ENCODE peak calls at places on chromosomes 1 and 21, in five cellular contexts. One of them, this sample, is unnamed.
A peak's percentile ranks its signal among the peaks of the same experiment; 100 is the strongest.

GRCh38 chr21:44926364-44927101 is 5.8 kb upstream of the ITGB2 start:
- DNase-seq in left ventricle myocardium superior: no peak
- DNase-seq in body of pancreas: peak; percentile 10
- DNase-seq in astrocyte of the spinal cord: no peak
- DNase-seq in activated CD4-positive, alpha-beta T cell treated with anti-CD3 and anti-CD28 coated beads for 24 hours: no peak
- DNase-seq in this sample: no peak

GRCh38 chr1:22662986-22663408 is 10.0 kb downstream of the C1QB start:
- DNase-seq in left ventricle myocardium superior: no peak
- DNase-seq in body of pancreas: no peak
- DNase-seq in astrocyte of the spinal cord: no peak
- DNase-seq in activated CD4-positive, alpha-beta T cell treated with anti-CD3 and anti-CD28 coated beads for 24 hours: no peak
- DNase-seq in this sample: no peak

GRCh38 chr1:172529304-172529703 is 3.6 kb upstream of the SUCO start:
- DNase-seq in left ventricle myocardium superior: no peak
- DNase-seq in body of pancreas: no peak
- DNase-seq in astrocyte of the spinal cord: no peak
- DNase-seq in activated CD4-positive, alpha-beta T cell treated with anti-CD3 and anti-CD28 coated beads for 24 hours: no peak
- DNase-seq in this sample: no peak

GRCh38 chr1:50841791-50842387 is 118.2 kb downstream of the FAF1 start:
- DNase-seq in left ventricle myocardium superior: no peak
- DNase-seq in body of pancreas: no peak
- DNase-seq in astrocyte of the spinal cord: peak; percentile 56
- DNase-seq in activated CD4-positive, alpha-beta T cell treated with anti-CD3 and anti-CD28 coated beads for 24 hours: no peak
- DNase-seq in this sample: no peak

GRCh38 chr1:234778215-234779159 is 168.5 kb upstream of the IRF2BP2 start:
- DNase-seq in left ventricle myocardium superior: no peak
- DNase-seq in body of pancreas: no peak
- DNase-seq in astrocyte of the spinal cord: no peak
- DNase-seq in activated CD4-positive, alpha-beta T cell treated with anti-CD3 and anti-CD28 coated beads for 24 hours: no peak
- DNase-seq in this sample: no peak

GRCh38 chr1:235054466-235054865 is 74.2 kb downstream of the TOMM20 start:
- DNase-seq in left ventricle myocardium superior: no peak
- DNase-seq in body of pancreas: no peak
- DNase-seq in astrocyte of the spinal cord: no peak
- DNase-seq in activated CD4-positive, alpha-beta T cell treated with anti-CD3 and anti-CD28 coated beads for 24 hours: no peak
- DNase-seq in this sample: no peak

GRCh38 chr1:164382384-164382783 is 176.6 kb upstream of the PBX1 start:
- DNase-seq in left ventricle myocardium superior: peak; percentile 33
- DNase-seq in body of pancreas: no peak
- DNase-seq in astrocyte of the spinal cord: no peak
- DNase-seq in activated CD4-positive, alpha-beta T cell treated with anti-CD3 and anti-CD28 coated beads for 24 hours: no peak
- DNase-seq in this sample: no peak

GRCh38 chr1:107681001-107681479 is 283.9 kb downstream of the VAV3 start:
- DNase-seq in left ventricle myocardium superior: no peak
- DNase-seq in body of pancreas: no peak
- DNase-seq in astrocyte of the spinal cord: no peak
- DNase-seq in activated CD4-positive, alpha-beta T cell treated with anti-CD3 and anti-CD28 coated beads for 24 hours: no peak
- DNase-seq in this sample: no peak

GRCh38 chr1:11620924-11621323 is 33.3 kb downstream of the FBXO2 start:
- DNase-seq in left ventricle myocardium superior: no peak
- DNase-seq in body of pancreas: no peak
- DNase-seq in astrocyte of the spinal cord: no peak
- DNase-seq in activated CD4-positive, alpha-beta T cell treated with anti-CD3 and anti-CD28 coated beads for 24 hours: no peak
- DNase-seq in this sample: no peak

GRCh38 chr1:39735731-39736130 is 3.0 kb upstream of the PPIE start:
- DNase-seq in left ventricle myocardium superior: no peak
- DNase-seq in body of pancreas: no peak
- DNase-seq in astrocyte of the spinal cord: no peak
- DNase-seq in activated CD4-positive, alpha-beta T cell treated with anti-CD3 and anti-CD28 coated beads for 24 hours: no peak
- DNase-seq in this sample: no peak

GRCh38 chr1:230109871-230110667 is 43.0 kb downstream of the GALNT2 start:
- DNase-seq in left ventricle myocardium superior: no peak
- DNase-seq in body of pancreas: no peak
- DNase-seq in astrocyte of the spinal cord: no peak
- DNase-seq in activated CD4-positive, alpha-beta T cell treated with anti-CD3 and anti-CD28 coated beads for 24 hours: peak; percentile 68
- DNase-seq in this sample: no peak

GRCh38 chr21:38800924-38801744 is 4.6 kb upstream of the ETS2 start:
- DNase-seq in left ventricle myocardium superior: no peak
- DNase-seq in body of pancreas: no peak
- DNase-seq in astrocyte of the spinal cord: no peak
- DNase-seq in activated CD4-positive, alpha-beta T cell treated with anti-CD3 and anti-CD28 coated beads for 24 hours: no peak
- DNase-seq in this sample: no peak

GRCh38 chr1:234185438-234185837 is 187.8 kb upstream of the COA6 start:
- DNase-seq in left ventricle myocardium superior: no peak
- DNase-seq in body of pancreas: no peak
- DNase-seq in astrocyte of the spinal cord: no peak
- DNase-seq in activated CD4-positive, alpha-beta T cell treated with anti-CD3 and anti-CD28 coated beads for 24 hours: no peak
- DNase-seq in this sample: no peak

GRCh38 chr1:26537951-26538352 is 8.4 kb downstream of the RPS6KA1 start:
- DNase-seq in left ventricle myocardium superior: no peak
- DNase-seq in body of pancreas: peak; percentile 59
- DNase-seq in astrocyte of the spinal cord: peak; percentile 13
- DNase-seq in activated CD4-positive, alpha-beta T cell treated with anti-CD3 and anti-CD28 coated beads for 24 hours: no peak
- DNase-seq in this sample: peak; percentile 45

GRCh38 chr1:26275580-26276431 is 4.1 kb upstream of the SH3BGRL3 start:
- DNase-seq in left ventricle myocardium superior: peak; percentile 81
- DNase-seq in body of pancreas: peak; percentile 90
- DNase-seq in astrocyte of the spinal cord: peak; percentile 90
- DNase-seq in activated CD4-positive, alpha-beta T cell treated with anti-CD3 and anti-CD28 coated beads for 24 hours: peak; percentile 80
- DNase-seq in this sample: peak; percentile 89

GRCh38 chr1:50289495-50289894 is 133.7 kb downstream of the DMRTA2 start:
- DNase-seq in left ventricle myocardium superior: no peak
- DNase-seq in body of pancreas: no peak
- DNase-seq in astrocyte of the spinal cord: no peak
- DNase-seq in activated CD4-positive, alpha-beta T cell treated with anti-CD3 and anti-CD28 coated beads for 24 hours: no peak
- DNase-seq in this sample: no peak

GRCh38 chr1:237386362-237387143 is 344.6 kb downstream of the RYR2 start:
- DNase-seq in left ventricle myocardium superior: no peak
- DNase-seq in body of pancreas: no peak
- DNase-seq in astrocyte of the spinal cord: peak; percentile 46
- DNase-seq in activated CD4-positive, alpha-beta T cell treated with anti-CD3 and anti-CD28 coated beads for 24 hours: no peak
- DNase-seq in this sample: no peak

GRCh38 chr1:240139511-240139910 is 47.8 kb downstream of the FMN2 start:
- DNase-seq in left ventricle myocardium superior: no peak
- DNase-seq in body of pancreas: no peak
- DNase-seq in astrocyte of the spinal cord: no peak
- DNase-seq in activated CD4-positive, alpha-beta T cell treated with anti-CD3 and anti-CD28 coated beads for 24 hours: no peak
- DNase-seq in this sample: no peak

GRCh38 chr1:117653732-117654484 is 48.1 kb downstream of the TENT5C start:
- DNase-seq in left ventricle myocardium superior: no peak
- DNase-seq in body of pancreas: no peak
- DNase-seq in astrocyte of the spinal cord: no peak
- DNase-seq in activated CD4-positive, alpha-beta T cell treated with anti-CD3 and anti-CD28 coated beads for 24 hours: no peak
- DNase-seq in this sample: no peak

GRCh38 chr1:28830814-28831213 is 18.8 kb downstream of the OPRD1 start:
- DNase-seq in left ventricle myocardium superior: no peak
- DNase-seq in body of pancreas: peak; percentile 13
- DNase-seq in astrocyte of the spinal cord: no peak
- DNase-seq in activated CD4-positive, alpha-beta T cell treated with anti-CD3 and anti-CD28 coated beads for 24 hours: no peak
- DNase-seq in this sample: no peak

GRCh38 chr1:98322966-98323365 is 338.6 kb upstream of the SNX7 start:
- DNase-seq in left ventricle myocardium superior: no peak
- DNase-seq in body of pancreas: no peak
- DNase-seq in astrocyte of the spinal cord: peak; percentile 52
- DNase-seq in activated CD4-positive, alpha-beta T cell treated with anti-CD3 and anti-CD28 coated beads for 24 hours: no peak
- DNase-seq in this sample: no peak

GRCh38 chr1:33319186-33319948 is 1.5 kb downstream of the A3GALT2 start:
- DNase-seq in left ventricle myocardium superior: no peak
- DNase-seq in body of pancreas: no peak
- DNase-seq in astrocyte of the spinal cord: no peak
- DNase-seq in activated CD4-positive, alpha-beta T cell treated with anti-CD3 and anti-CD28 coated beads for 24 hours: no peak
- DNase-seq in this sample: no peak

GRCh38 chr1:109502368-109502851 is 7.1 kb downstream of the AMIGO1 start:
- DNase-seq in left ventricle myocardium superior: no peak
- DNase-seq in body of pancreas: peak; percentile 30
- DNase-seq in astrocyte of the spinal cord: no peak
- DNase-seq in activated CD4-positive, alpha-beta T cell treated with anti-CD3 and anti-CD28 coated beads for 24 hours: no peak
- DNase-seq in this sample: no peak

GRCh38 chr1:17842686-17843085 is 87.6 kb downstream of the ACTL8 start:
- DNase-seq in left ventricle myocardium superior: no peak
- DNase-seq in body of pancreas: no peak
- DNase-seq in astrocyte of the spinal cord: no peak
- DNase-seq in activated CD4-positive, alpha-beta T cell treated with anti-CD3 and anti-CD28 coated beads for 24 hours: no peak
- DNase-seq in this sample: no peak

GRCh38 chr1:14300991-14301703 is 297.3 kb upstream of the KAZN start:
- DNase-seq in left ventricle myocardium superior: peak; percentile 76
- DNase-seq in body of pancreas: no peak
- DNase-seq in astrocyte of the spinal cord: no peak
- DNase-seq in activated CD4-positive, alpha-beta T cell treated with anti-CD3 and anti-CD28 coated beads for 24 hours: no peak
- DNase-seq in this sample: no peak

GRCh38 chr1:99327357-99327756 is 63.1 kb downstream of the PLPPR4 start:
- DNase-seq in left ventricle myocardium superior: no peak
- DNase-seq in body of pancreas: no peak
- DNase-seq in astrocyte of the spinal cord: no peak
- DNase-seq in activated CD4-positive, alpha-beta T cell treated with anti-CD3 and anti-CD28 coated beads for 24 hours: no peak
- DNase-seq in this sample: no peak

GRCh38 chr1:94974824-94975223 is 47.9 kb upstream of the CNN3 start:
- DNase-seq in left ventricle myocardium superior: no peak
- DNase-seq in body of pancreas: no peak
- DNase-seq in astrocyte of the spinal cord: peak; percentile 75
- DNase-seq in activated CD4-positive, alpha-beta T cell treated with anti-CD3 and anti-CD28 coated beads for 24 hours: no peak
- DNase-seq in this sample: peak; percentile 89

GRCh38 chr1:168476588-168477379 is 67.0 kb downstream of the XCL2 start:
- DNase-seq in left ventricle myocardium superior: no peak
- DNase-seq in body of pancreas: no peak
- DNase-seq in astrocyte of the spinal cord: no peak
- DNase-seq in activated CD4-positive, alpha-beta T cell treated with anti-CD3 and anti-CD28 coated beads for 24 hours: no peak
- DNase-seq in this sample: no peak

GRCh38 chr1:52574594-52574993 is 21.7 kb upstream of the TUT4 start:
- DNase-seq in left ventricle myocardium superior: no peak
- DNase-seq in body of pancreas: no peak
- DNase-seq in astrocyte of the spinal cord: peak; percentile 94
- DNase-seq in activated CD4-positive, alpha-beta T cell treated with anti-CD3 and anti-CD28 coated beads for 24 hours: no peak
- DNase-seq in this sample: peak; percentile 81

This sample was measured in brain microvascular endothelial cell.